ENCODE peak calls at places on chromosomes 16 and 17, in six cellular contexts. One of them, this sample, is unnamed.

GRCh38 chr17:1053661-1054360 is 56.9 kb downstream of the TIMM22 start:
- DNase-seq in thoracic aorta: no peak
- DNase-seq in heart left ventricle: peak
- DNase-seq in astrocyte of the spinal cord: no peak
- DNase-seq in uterus: no peak
- DNase-seq in mucosa of descending colon: no peak
- DNase-seq in this sample: no peak

GRCh38 chr17:47199627-47200324 is 9.4 kb upstream of the MYL4 start:
- DNase-seq in thoracic aorta: no peak
- DNase-seq in heart left ventricle: no peak
- DNase-seq in astrocyte of the spinal cord: no peak
- DNase-seq in uterus: no peak
- DNase-seq in mucosa of descending colon: no peak
- DNase-seq in this sample: no peak

GRCh38 chr16:81938331-81939163 is 72.7 kb downstream of the SDR42E1 start:
- DNase-seq in thoracic aorta: no peak
- DNase-seq in heart left ventricle: no peak
- DNase-seq in astrocyte of the spinal cord: no peak
- DNase-seq in uterus: no peak
- DNase-seq in mucosa of descending colon: no peak
- DNase-seq in this sample: no peak

GRCh38 chr16:56370185-56370584 is 55.2 kb downstream of the AMFR start:
- DNase-seq in thoracic aorta: no peak
- DNase-seq in heart left ventricle: no peak
- DNase-seq in astrocyte of the spinal cord: no peak
- DNase-seq in uterus: no peak
- DNase-seq in mucosa of descending colon: no peak
- DNase-seq in this sample: no peak

GRCh38 chr17:18025596-18026407 is 13.2 kb downstream of the ATPAF2 start:
- DNase-seq in thoracic aorta: no peak
- DNase-seq in heart left ventricle: no peak
- DNase-seq in astrocyte of the spinal cord: no peak
- DNase-seq in uterus: no peak
- DNase-seq in mucosa of descending colon: no peak
- DNase-seq in this sample: no peak

GRCh38 chr17:80931421-80932265 is 60.0 kb upstream of the CHMP6 start:
- DNase-seq in thoracic aorta: no peak
- DNase-seq in heart left ventricle: peak
- DNase-seq in astrocyte of the spinal cord: peak
- DNase-seq in uterus: no peak
- DNase-seq in mucosa of descending colon: no peak
- DNase-seq in this sample: peak

GRCh38 chr16:17453365-17454122 is 17.2 kb downstream of the XYLT1 start:
- DNase-seq in thoracic aorta: no peak
- DNase-seq in heart left ventricle: no peak
- DNase-seq in astrocyte of the spinal cord: no peak
- DNase-seq in uterus: no peak
- DNase-seq in mucosa of descending colon: no peak
- DNase-seq in this sample: no peak

GRCh38 chr17:82030470-82031302 is 792 bp upstream of the RAC3 start:
- DNase-seq in thoracic aorta: no peak
- DNase-seq in heart left ventricle: peak
- DNase-seq in astrocyte of the spinal cord: peak
- DNase-seq in uterus: peak
- DNase-seq in mucosa of descending colon: peak
- DNase-seq in this sample: peak

GRCh38 chr17:70521821-70522256 is 352.5 kb downstream of the KCNJ2 start:
- DNase-seq in thoracic aorta: no peak
- DNase-seq in heart left ventricle: peak
- DNase-seq in astrocyte of the spinal cord: peak
- DNase-seq in uterus: no peak
- DNase-seq in mucosa of descending colon: peak
- DNase-seq in this sample: peak

GRCh38 chr17:30517786-30518185 is 40.6 kb downstream of the GOSR1 start:
- DNase-seq in thoracic aorta: no peak
- DNase-seq in heart left ventricle: no peak
- DNase-seq in astrocyte of the spinal cord: no peak
- DNase-seq in uterus: no peak
- DNase-seq in mucosa of descending colon: no peak
- DNase-seq in this sample: no peak

GRCh38 chr17:35892091-35892637 is 12.0 kb upstream of the CCL5 start:
- DNase-seq in thoracic aorta: no peak
- DNase-seq in heart left ventricle: no peak
- DNase-seq in astrocyte of the spinal cord: no peak
- DNase-seq in uterus: no peak
- DNase-seq in mucosa of descending colon: no peak
- DNase-seq in this sample: peak

GRCh38 chr16:11916524-11917285 is 949 bp upstream of the GSPT1 start:
- DNase-seq in thoracic aorta: no peak
- DNase-seq in heart left ventricle: no peak
- DNase-seq in astrocyte of the spinal cord: peak
- DNase-seq in uterus: no peak
- DNase-seq in mucosa of descending colon: peak
- DNase-seq in this sample: no peak

GRCh38 chr16:10929853-10930754 is 12.2 kb downstream of the DEXI start:
- DNase-seq in thoracic aorta: no peak
- DNase-seq in heart left ventricle: no peak
- DNase-seq in astrocyte of the spinal cord: peak
- DNase-seq in uterus: no peak
- DNase-seq in mucosa of descending colon: no peak
- DNase-seq in this sample: no peak

GRCh38 chr16:63080736-63081135 is 1044.5 kb upstream of the CDH8 start:
- DNase-seq in thoracic aorta: no peak
- DNase-seq in heart left ventricle: no peak
- DNase-seq in astrocyte of the spinal cord: no peak
- DNase-seq in uterus: no peak
- DNase-seq in mucosa of descending colon: no peak
- DNase-seq in this sample: no peak

GRCh38 chr16:69410285-69410990 is 14.0 kb upstream of the CYB5B start:
- DNase-seq in thoracic aorta: no peak
- DNase-seq in heart left ventricle: no peak
- DNase-seq in astrocyte of the spinal cord: peak
- DNase-seq in uterus: no peak
- DNase-seq in mucosa of descending colon: no peak
- DNase-seq in this sample: peak

GRCh38 chr17:8963017-8963416 is 2.5 kb downstream of the PIK3R5 start:
- DNase-seq in thoracic aorta: no peak
- DNase-seq in heart left ventricle: no peak
- DNase-seq in astrocyte of the spinal cord: no peak
- DNase-seq in uterus: no peak
- DNase-seq in mucosa of descending colon: no peak
- DNase-seq in this sample: no peak

GRCh38 chr16:28264656-28265055 is 27.7 kb upstream of the SBK1 start:
- DNase-seq in thoracic aorta: no peak
- DNase-seq in heart left ventricle: peak
- DNase-seq in astrocyte of the spinal cord: no peak
- DNase-seq in uterus: no peak
- DNase-seq in mucosa of descending colon: peak
- DNase-seq in this sample: no peak

GRCh38 chr16:88050952-88051660 is 99.9 kb downstream of the BANP start:
- DNase-seq in thoracic aorta: no peak
- DNase-seq in heart left ventricle: peak
- DNase-seq in astrocyte of the spinal cord: no peak
- DNase-seq in uterus: no peak
- DNase-seq in mucosa of descending colon: no peak
- DNase-seq in this sample: no peak

GRCh38 chr17:72122668-72123495 is 2.1 kb downstream of the SOX9 start:
- DNase-seq in thoracic aorta: no peak
- DNase-seq in heart left ventricle: no peak
- DNase-seq in astrocyte of the spinal cord: peak
- DNase-seq in uterus: no peak
- DNase-seq in mucosa of descending colon: peak
- DNase-seq in this sample: no peak

GRCh38 chr17:78939615-78940014 is 14.4 kb upstream of the TIMP2 start:
- DNase-seq in thoracic aorta: no peak
- DNase-seq in heart left ventricle: no peak
- DNase-seq in astrocyte of the spinal cord: peak
- DNase-seq in uterus: no peak
- DNase-seq in mucosa of descending colon: no peak
- DNase-seq in this sample: peak

GRCh38 chr17:4715071-4715749 is 4.8 kb downstream of the ARRB2 start:
- DNase-seq in thoracic aorta: no peak
- DNase-seq in heart left ventricle: no peak
- DNase-seq in astrocyte of the spinal cord: no peak
- DNase-seq in uterus: no peak
- DNase-seq in mucosa of descending colon: no peak
- DNase-seq in this sample: no peak

GRCh38 chr16:24852281-24852721 is 6.5 kb downstream of the SLC5A11 start:
- DNase-seq in thoracic aorta: no peak
- DNase-seq in heart left ventricle: no peak
- DNase-seq in astrocyte of the spinal cord: no peak
- DNase-seq in uterus: no peak
- DNase-seq in mucosa of descending colon: no peak
- DNase-seq in this sample: no peak

GRCh38 chr17:14341866-14342265 is 41.0 kb downstream of the HS3ST3B1 start:
- DNase-seq in thoracic aorta: no peak
- DNase-seq in heart left ventricle: no peak
- DNase-seq in astrocyte of the spinal cord: no peak
- DNase-seq in uterus: no peak
- DNase-seq in mucosa of descending colon: no peak
- DNase-seq in this sample: no peak

GRCh38 chr17:17443173-17443572 is 33.6 kb upstream of the MED9 start:
- DNase-seq in thoracic aorta: no peak
- DNase-seq in heart left ventricle: no peak
- DNase-seq in astrocyte of the spinal cord: no peak
- DNase-seq in uterus: no peak
- DNase-seq in mucosa of descending colon: no peak
- DNase-seq in this sample: no peak

GRCh38 chr16:77551352-77551751 is 116.5 kb upstream of the ADAMTS18 start:
- DNase-seq in thoracic aorta: no peak
- DNase-seq in heart left ventricle: no peak
- DNase-seq in astrocyte of the spinal cord: no peak
- DNase-seq in uterus: no peak
- DNase-seq in mucosa of descending colon: no peak
- DNase-seq in this sample: peak

GRCh38 chr17:33520404-33521032 is 227.4 kb upstream of the ASIC2 start:
- DNase-seq in thoracic aorta: no peak
- DNase-seq in heart left ventricle: peak
- DNase-seq in astrocyte of the spinal cord: no peak
- DNase-seq in uterus: peak
- DNase-seq in mucosa of descending colon: peak
- DNase-seq in this sample: no peak

GRCh38 chr16:82011199-82011641 is at the start of gene SDR42E1:
- DNase-seq in thoracic aorta: no peak
- DNase-seq in heart left ventricle: no peak
- DNase-seq in astrocyte of the spinal cord: no peak
- DNase-seq in uterus: peak
- DNase-seq in mucosa of descending colon: peak
- DNase-seq in this sample: no peak

GRCh38 chr16:10988164-10988803 is 43.9 kb downstream of the CLEC16A start:
- DNase-seq in thoracic aorta: no peak
- DNase-seq in heart left ventricle: no peak
- DNase-seq in astrocyte of the spinal cord: no peak
- DNase-seq in uterus: no peak
- DNase-seq in mucosa of descending colon: no peak
- DNase-seq in this sample: no peak

GRCh38 chr17:71726320-71726719 is 394.5 kb upstream of the SOX9 start:
- DNase-seq in thoracic aorta: no peak
- DNase-seq in heart left ventricle: no peak
- DNase-seq in astrocyte of the spinal cord: no peak
- DNase-seq in uterus: no peak
- DNase-seq in mucosa of descending colon: no peak
- DNase-seq in this sample: no peak

GRCh38 chr17:6454495-6455320 is 10.5 kb downstream of the PIMREG start:
- DNase-seq in thoracic aorta: no peak
- DNase-seq in heart left ventricle: peak
- DNase-seq in astrocyte of the spinal cord: no peak
- DNase-seq in uterus: no peak
- DNase-seq in mucosa of descending colon: no peak
- DNase-seq in this sample: no peak

GRCh38 chr17:28974451-28974850 is 23.1 kb upstream of the PHF12 start:
- DNase-seq in thoracic aorta: no peak
- DNase-seq in heart left ventricle: peak
- DNase-seq in astrocyte of the spinal cord: no peak
- DNase-seq in uterus: no peak
- DNase-seq in mucosa of descending colon: no peak
- DNase-seq in this sample: no peak

DNA sequence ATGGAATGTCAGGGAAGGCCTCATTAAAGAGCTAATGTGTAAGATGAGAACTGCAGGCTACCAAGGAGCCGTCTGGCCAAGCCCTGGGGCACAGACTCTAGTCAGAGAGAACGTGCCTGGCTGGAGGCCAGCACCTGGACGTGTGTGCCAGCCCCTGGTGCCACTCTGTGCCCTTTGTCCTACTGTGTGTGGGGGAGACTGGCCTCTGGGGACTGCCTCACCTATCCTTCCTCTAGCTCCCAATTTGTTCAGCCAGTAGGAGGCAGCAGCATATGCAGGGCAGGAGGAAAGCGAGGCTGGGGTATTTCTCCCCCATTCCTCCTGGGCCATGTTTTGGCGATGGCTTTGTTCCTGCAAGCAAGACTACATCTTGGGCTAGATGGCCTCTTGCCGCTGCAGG is 37.1 kb downstream of the KNOP1 start:
- DNase-seq in thoracic aorta: no peak
- DNase-seq in heart left ventricle: peak
- DNase-seq in astrocyte of the spinal cord: no peak
- DNase-seq in uterus: no peak
- DNase-seq in mucosa of descending colon: no peak
- DNase-seq in this sample: no peak
- TF ChIP-seq CTCF in thoracic aorta: no peak
- TF ChIP-seq CTCF in heart left ventricle: peak
- TF ChIP-seq CTCF in astrocyte of the spinal cord: peak
- TF ChIP-seq CTCF in uterus: no peak
- TF ChIP-seq CTCF in mucosa of descending colon: no peak
- TF ChIP-seq CTCF in this sample: peak

GRCh38 chr16:19524866-19525723 is 1.4 kb downstream of the CCP110 start:
- DNase-seq in thoracic aorta: no peak
- DNase-seq in heart left ventricle: no peak
- DNase-seq in astrocyte of the spinal cord: peak
- DNase-seq in uterus: no peak
- DNase-seq in mucosa of descending colon: no peak
- DNase-seq in this sample: no peak
- H3K4me3 ChIP-seq in thoracic aorta: peak
- H3K4me3 ChIP-seq in heart left ventricle: peak
- H3K4me3 ChIP-seq in astrocyte of the spinal cord: peak
- H3K4me3 ChIP-seq in uterus: peak
- H3K4me3 ChIP-seq in mucosa of descending colon: no peak
- H3K4me3 ChIP-seq in this sample: peak

GRCh38 chr16:4477966-4478365 is 1.8 kb downstream of the HMOX2 start:
- DNase-seq in thoracic aorta: no peak
- DNase-seq in heart left ventricle: no peak
- DNase-seq in astrocyte of the spinal cord: peak
- DNase-seq in uterus: no peak
- DNase-seq in mucosa of descending colon: no peak
- DNase-seq in this sample: no peak
- TF ChIP-seq CTCF in thoracic aorta: no peak
- TF ChIP-seq CTCF in heart left ventricle: no peak
- TF ChIP-seq CTCF in astrocyte of the spinal cord: peak
- TF ChIP-seq CTCF in uterus: no peak
- TF ChIP-seq CTCF in mucosa of descending colon: no peak
- TF ChIP-seq CTCF in this sample: peak

DNA sequence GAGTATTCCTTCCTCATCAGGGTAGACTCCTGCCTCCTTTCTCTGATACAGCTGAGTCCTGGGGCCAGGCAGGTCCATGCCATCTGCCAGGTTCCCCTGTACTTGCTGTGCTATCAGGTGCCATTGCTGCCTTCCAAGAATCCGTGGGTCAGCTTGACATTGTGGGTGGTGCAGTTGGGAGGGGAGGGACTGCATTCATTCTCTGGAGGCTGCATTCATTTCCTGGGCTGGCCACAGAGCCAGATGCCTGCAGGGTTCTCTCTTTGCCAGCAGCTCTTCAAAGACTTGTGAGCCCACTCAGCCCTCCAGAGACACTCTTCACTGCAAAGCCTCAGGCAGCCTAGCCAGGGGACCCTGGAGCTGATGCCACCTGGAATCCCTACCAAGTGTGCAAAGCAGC is 20.7 kb downstream of the ANKFN1 start:
- DNase-seq in thoracic aorta: no peak
- DNase-seq in heart left ventricle: peak
- DNase-seq in astrocyte of the spinal cord: no peak
- DNase-seq in uterus: no peak
- DNase-seq in mucosa of descending colon: no peak
- DNase-seq in this sample: no peak
- H3K4me3 ChIP-seq in thoracic aorta: no peak
- H3K4me3 ChIP-seq in heart left ventricle: no peak
- H3K4me3 ChIP-seq in astrocyte of the spinal cord: no peak
- H3K4me3 ChIP-seq in uterus: no peak
- H3K4me3 ChIP-seq in mucosa of descending colon: no peak
- H3K4me3 ChIP-seq in this sample: no peak